ENCODE peak calls at places on chromosomes 12 and 14, in six cellular contexts. One of them, this sample, is unnamed.

GRCh38 chr14:100071545-100071944 is 6.3 kb downstream of the EVL start:
- DNase-seq in HCT116: no peak
- DNase-seq in pancreas: no peak
- DNase-seq in OCI-LY7: peak
- DNase-seq in PC-3: no peak
- DNase-seq in A673: no peak
- DNase-seq in this sample: no peak

GRCh38 chr12:132559652-132560420 is 50.5 kb downstream of the LRCOL1 start:
- DNase-seq in HCT116: peak
- DNase-seq in pancreas: peak
- DNase-seq in OCI-LY7: peak
- DNase-seq in PC-3: peak
- DNase-seq in A673: peak
- DNase-seq in this sample: no peak

GRCh38 chr12:49673446-49674317 is 33.5 kb downstream of the FMNL3 start:
- DNase-seq in HCT116: no peak
- DNase-seq in pancreas: peak
- DNase-seq in OCI-LY7: no peak
- DNase-seq in PC-3: no peak
- DNase-seq in A673: no peak
- DNase-seq in this sample: no peak

GRCh38 chr12:124556896-124557501 is 10.4 kb downstream of the NCOR2 start:
- DNase-seq in HCT116: no peak
- DNase-seq in pancreas: no peak
- DNase-seq in OCI-LY7: no peak
- DNase-seq in PC-3: no peak
- DNase-seq in A673: no peak
- DNase-seq in this sample: no peak

GRCh38 chr12:15688838-15689237 is 100.3 kb downstream of the EPS8 start:
- DNase-seq in HCT116: no peak
- DNase-seq in pancreas: no peak
- DNase-seq in OCI-LY7: no peak
- DNase-seq in PC-3: no peak
- DNase-seq in A673: no peak
- DNase-seq in this sample: no peak

GRCh38 chr12:81520064-81520945 is 238.8 kb downstream of the PPFIA2 start:
- DNase-seq in HCT116: no peak
- DNase-seq in pancreas: no peak
- DNase-seq in OCI-LY7: no peak
- DNase-seq in PC-3: no peak
- DNase-seq in A673: no peak
- DNase-seq in this sample: no peak

GRCh38 chr12:56084958-56085543 is 5.1 kb downstream of the ERBB3 start:
- DNase-seq in HCT116: no peak
- DNase-seq in pancreas: peak
- DNase-seq in OCI-LY7: peak
- DNase-seq in PC-3: peak
- DNase-seq in A673: peak
- DNase-seq in this sample: peak

GRCh38 chr14:61575126-61575525 is 120.2 kb upstream of the HIF1A start:
- DNase-seq in HCT116: no peak
- DNase-seq in pancreas: no peak
- DNase-seq in OCI-LY7: no peak
- DNase-seq in PC-3: no peak
- DNase-seq in A673: no peak
- DNase-seq in this sample: no peak

GRCh38 chr14:101065696-101066694 is 162.5 kb upstream of the RTL1 start:
- DNase-seq in HCT116: no peak
- DNase-seq in pancreas: no peak
- DNase-seq in OCI-LY7: no peak
- DNase-seq in PC-3: no peak
- DNase-seq in A673: no peak
- DNase-seq in this sample: no peak

GRCh38 chr12:84811291-84811690 is 101.3 kb downstream of the SLC6A15 start:
- DNase-seq in HCT116: no peak
- DNase-seq in pancreas: no peak
- DNase-seq in OCI-LY7: no peak
- DNase-seq in PC-3: no peak
- DNase-seq in A673: no peak
- DNase-seq in this sample: no peak

GRCh38 chr14:33369972-33370371 is 431.3 kb downstream of the NPAS3 start:
- DNase-seq in HCT116: no peak
- DNase-seq in pancreas: no peak
- DNase-seq in OCI-LY7: no peak
- DNase-seq in PC-3: no peak
- DNase-seq in A673: no peak
- DNase-seq in this sample: no peak

GRCh38 chr14:55851961-55852360 is 266.2 kb upstream of the PELI2 start:
- DNase-seq in HCT116: no peak
- DNase-seq in pancreas: no peak
- DNase-seq in OCI-LY7: no peak
- DNase-seq in PC-3: no peak
- DNase-seq in A673: peak
- DNase-seq in this sample: no peak

GRCh38 chr14:70148911-70149675 is 39.7 kb downstream of the SLC8A3 start:
- DNase-seq in HCT116: no peak
- DNase-seq in pancreas: no peak
- DNase-seq in OCI-LY7: no peak
- DNase-seq in PC-3: no peak
- DNase-seq in A673: no peak
- DNase-seq in this sample: no peak

GRCh38 chr14:105227346-105227745 is 21.0 kb upstream of the BTBD6 start:
- DNase-seq in HCT116: no peak
- DNase-seq in pancreas: no peak
- DNase-seq in OCI-LY7: no peak
- DNase-seq in PC-3: no peak
- DNase-seq in A673: no peak
- DNase-seq in this sample: no peak

GRCh38 chr14:105442125-105442524 is 22.5 kb downstream of the MTA1 start:
- DNase-seq in HCT116: no peak
- DNase-seq in pancreas: no peak
- DNase-seq in OCI-LY7: no peak
- DNase-seq in PC-3: no peak
- DNase-seq in A673: no peak
- DNase-seq in this sample: no peak

GRCh38 chr12:120639771-120640721 is at the start of gene CABP1:
- DNase-seq in HCT116: no peak
- DNase-seq in pancreas: peak
- DNase-seq in OCI-LY7: peak
- DNase-seq in PC-3: no peak
- DNase-seq in A673: peak
- DNase-seq in this sample: peak

GRCh38 chr12:124625867-124626675 is 58.7 kb upstream of the NCOR2 start:
- DNase-seq in HCT116: no peak
- DNase-seq in pancreas: peak
- DNase-seq in OCI-LY7: no peak
- DNase-seq in PC-3: peak
- DNase-seq in A673: no peak
- DNase-seq in this sample: no peak

GRCh38 chr14:30757082-30757481 is 117.3 kb upstream of the COCH start:
- DNase-seq in HCT116: no peak
- DNase-seq in pancreas: no peak
- DNase-seq in OCI-LY7: no peak
- DNase-seq in PC-3: no peak
- DNase-seq in A673: no peak
- DNase-seq in this sample: no peak
- TF ChIP-seq CTCF in HCT116: no peak
- TF ChIP-seq CTCF in pancreas: no peak
- TF ChIP-seq CTCF in OCI-LY7: no peak
- TF ChIP-seq CTCF in PC-3: no peak
- TF ChIP-seq CTCF in A673: no peak
- TF ChIP-seq CTCF in this sample: no peak

DNA sequence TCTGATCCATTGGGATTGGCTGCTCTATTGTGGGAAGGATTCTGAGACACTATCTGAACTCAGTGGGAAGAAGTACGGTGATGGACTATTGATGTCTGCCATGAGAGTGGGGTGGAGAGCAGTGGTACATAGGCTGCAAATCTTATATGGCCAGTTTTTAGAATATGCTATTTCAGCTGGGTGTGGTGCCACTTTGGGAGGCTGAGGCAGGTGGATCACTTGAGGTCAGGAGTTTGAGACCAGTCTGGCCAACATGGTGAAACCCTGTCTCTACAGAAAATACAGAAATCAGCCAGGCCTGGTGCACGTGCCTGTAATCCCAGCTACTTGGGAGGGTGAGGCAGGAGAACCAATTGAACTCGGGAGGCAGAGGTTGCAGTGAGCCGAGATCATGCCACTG is 505.9 kb downstream of the MED13L start:
- DNase-seq in HCT116: no peak
- DNase-seq in pancreas: no peak
- DNase-seq in OCI-LY7: no peak
- DNase-seq in PC-3: no peak
- DNase-seq in A673: no peak
- DNase-seq in this sample: no peak
- H3K27ac ChIP-seq in HCT116: no peak
- H3K27ac ChIP-seq in pancreas: no peak
- H3K27ac ChIP-seq in OCI-LY7: no peak
- H3K27ac ChIP-seq in PC-3: no peak
- H3K27ac ChIP-seq in A673: no peak
- H3K27ac ChIP-seq in this sample: no peak

DNA sequence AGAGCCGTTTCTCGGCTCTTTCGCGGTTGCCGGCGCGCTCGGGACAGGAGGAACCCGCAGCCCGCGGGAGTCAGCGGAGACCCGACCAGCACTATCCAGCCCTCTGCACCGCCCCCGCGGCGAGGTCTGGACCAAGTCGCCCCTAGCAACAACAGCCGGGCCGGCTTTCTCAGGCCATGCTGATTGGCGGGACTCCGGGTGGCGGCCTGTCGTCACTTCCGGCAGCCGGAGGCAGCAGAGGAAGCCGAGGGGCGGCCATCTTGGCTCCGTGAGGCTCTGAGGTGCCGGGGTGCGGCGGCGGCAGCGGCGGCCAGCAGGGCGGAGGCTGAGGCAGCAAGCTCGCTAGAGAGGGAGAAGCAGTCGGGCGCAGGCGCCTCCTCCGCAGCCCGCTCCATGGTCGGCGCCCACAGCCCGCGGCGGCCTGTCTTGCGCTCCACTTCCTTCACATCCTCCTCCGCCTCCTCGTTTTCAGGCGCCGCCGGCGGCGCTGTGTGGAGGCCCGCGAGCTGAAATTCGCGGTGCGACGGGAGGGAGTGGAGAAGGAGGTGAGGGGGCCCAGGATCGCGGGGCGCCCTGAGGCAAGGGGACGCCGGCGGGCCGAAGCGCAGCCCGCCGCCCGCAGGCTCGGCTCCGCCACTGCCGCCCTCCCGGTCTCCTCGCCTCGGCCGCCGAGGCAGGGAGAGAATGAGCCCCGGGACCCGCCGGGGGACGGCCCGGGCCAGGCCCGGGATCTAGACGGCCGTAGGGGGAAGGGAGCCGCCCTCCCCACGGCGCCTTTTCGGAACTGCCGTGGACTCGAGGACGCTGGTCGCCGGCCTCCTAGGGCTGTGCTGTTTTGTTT is at the start of gene MARK3:
- DNase-seq in HCT116: peak
- DNase-seq in pancreas: peak
- DNase-seq in OCI-LY7: peak
- DNase-seq in PC-3: peak
- DNase-seq in A673: peak
- DNase-seq in this sample: peak
- TF ChIP-seq CTCF in HCT116: no peak
- TF ChIP-seq CTCF in pancreas: no peak
- TF ChIP-seq CTCF in OCI-LY7: peak
- TF ChIP-seq CTCF in PC-3: peak
- TF ChIP-seq CTCF in A673: peak
- TF ChIP-seq CTCF in this sample: peak

GRCh38 chr12:109695420-109695819 is 18.2 kb upstream of the FAM222A start:
- DNase-seq in HCT116: no peak
- DNase-seq in pancreas: no peak
- DNase-seq in OCI-LY7: no peak
- DNase-seq in PC-3: no peak
- DNase-seq in A673: no peak
- DNase-seq in this sample: no peak
- H3K27ac ChIP-seq in HCT116: no peak
- H3K27ac ChIP-seq in pancreas: no peak
- H3K27ac ChIP-seq in OCI-LY7: no peak
- H3K27ac ChIP-seq in PC-3: no peak
- H3K27ac ChIP-seq in A673: no peak
- H3K27ac ChIP-seq in this sample: no peak

This sample was measured in CD8-positive, alpha-beta T cell.